ENCODE peak calls at places on chromosomes 3 and 15, in nine cellular contexts. S, Z, N, T, I, K, M, Q and L are unnamed samples.

GRCh38 chr3:39000008-39000450 is 51.7 kb downstream of the SCN11A start:
- DNase-seq in N (no peak), Q (peak; percentile 40), S (no peak), I (peak; percentile 71), Z (peak; percentile 53), K (no peak), M (peak; percentile 60), T (peak; percentile 89), L (no peak)

GRCh38 chr15:67859331-67859946 is 19.6 kb upstream of the RNU6-1 start:
- DNase-seq in I (no peak), M (peak; percentile 68), N (no peak), Z (no peak), T (no peak), S (no peak), K (no peak), Q (no peak), L (no peak)

GRCh38 chr3:177574232-177574856 is 377.1 kb upstream of the TBL1XR1 start:
- DNase-seq in I (peak; percentile 52), N (no peak), M (peak; percentile 25), T (peak; percentile 70), K (no peak), S (no peak), Z (peak; percentile 51), Q (no peak), L (no peak)

GRCh38 chr15:84955089-84955848 is 26.4 kb upstream of the PDE8A start:
- DNase-seq in K (peak; percentile 16), I (peak; percentile 75), M (peak; percentile 54), N (peak; percentile 63), T (peak; percentile 68), Z (peak; percentile 57), S (no peak), Q (no peak), L (peak; percentile 17)

GRCh38 chr15:25783134-25783533 is 80.0 kb downstream of the ATP10A start:
- DNase-seq in Z (no peak), T (no peak), Q (no peak), I (no peak), N (no peak), S (no peak), M (no peak), K (no peak), L (no peak)

GRCh38 chr3:152737021-152737908 is 97.7 kb upstream of the P2RY1 start:
- DNase-seq in Q (no peak), I (peak; percentile 14), T (no peak), M (peak; percentile 68), S (no peak), Z (no peak), K (no peak), N (no peak), L (no peak)

GRCh38 chr3:140384876-140385275 is 293.0 kb upstream of the TRIM42 start:
- DNase-seq in N (no peak), Q (no peak), M (peak; percentile 20), Z (no peak), T (no peak), K (no peak), S (no peak), I (no peak), L (no peak)

GRCh38 chr3:175486255-175486654 is 627.1 kb downstream of the NAALADL2 start:
- DNase-seq in N (no peak), I (no peak), Z (no peak), M (no peak), S (no peak), K (no peak), T (no peak), Q (no peak), L (no peak)

GRCh38 chr15:83248151-83248851 is 36.2 kb downstream of the BNC1 start:
- DNase-seq in Z (peak; percentile 53), I (peak; percentile 73), T (peak; percentile 39), K (no peak), N (no peak), S (no peak), M (peak; percentile 72), Q (peak; percentile 66), L (no peak)

GRCh38 chr3:168272343-168272984 is 176.7 kb upstream of the GOLIM4 start:
- DNase-seq in M (no peak), I (no peak), S (no peak), N (no peak), K (no peak), Q (peak; percentile 11), Z (no peak), T (no peak), L (no peak)

GRCh38 chr3:191775451-191776233 is 314.7 kb downstream of the PYDC2 start:
- DNase-seq in Z (no peak), N (no peak), S (no peak), K (no peak), I (peak; percentile 44), M (peak; percentile 56), Q (peak; percentile 77), T (no peak), L (no peak)

GRCh38 chr15:99983894-99984293 is 250.7 kb upstream of the LYSMD4 start:
- DNase-seq in K (no peak), S (no peak), N (no peak), Z (no peak), T (no peak), Q (no peak), M (no peak), I (no peak), L (no peak)

GRCh38 chr3:188947401-188947982 is 224.3 kb upstream of the TPRG1 start:
- DNase-seq in M (peak; percentile 85), K (no peak), N (peak; percentile 47), Q (no peak), I (peak; percentile 83), S (no peak), T (peak; percentile 90), Z (peak; percentile 98), L (no peak)

GRCh38 chr3:33001889-33002288 is 50.4 kb downstream of the CCR4 start:
- DNase-seq in S (no peak), I (peak; percentile 3), T (no peak), Q (no peak), Z (no peak), N (peak; percentile 52), K (no peak), M (no peak), L (no peak)

GRCh38 chr3:58206406-58207011 is 4.3 kb downstream of the DNASE1L3 start:
- DNase-seq in K (no peak), Q (no peak), I (peak; percentile 75), Z (no peak), T (no peak), N (peak; percentile 63), S (no peak), M (peak; percentile 57), L (no peak)